ENCODE peak calls at places on chromosomes 1 and 21, in seven cellular contexts. One of them, this sample, is unnamed.

GRCh38 chr21:43313939-43314405 is 113.0 kb downstream of the SIK1 start:
- DNase-seq in cardiac fibroblast: no peak
- DNase-seq in breast epithelium: no peak
- DNase-seq in OCI-LY7: no peak
- DNase-seq in HAP-1: no peak
- DNase-seq in HFF-Myc: no peak
- DNase-seq in hepatocyte: no peak
- DNase-seq in this sample: no peak

GRCh38 chr1:172637522-172637921 is 21.4 kb upstream of the FASLG start:
- DNase-seq in cardiac fibroblast: peak
- DNase-seq in breast epithelium: no peak
- DNase-seq in HFF-Myc: no peak
- DNase-seq in OCI-LY7: no peak
- DNase-seq in hepatocyte: no peak
- DNase-seq in HAP-1: no peak
- DNase-seq in this sample: peak

GRCh38 chr1:90721210-90722194 is 4.4 kb upstream of the BARHL2 start:
- DNase-seq in hepatocyte: peak
- DNase-seq in HFF-Myc: peak
- DNase-seq in OCI-LY7: peak
- DNase-seq in cardiac fibroblast: peak
- DNase-seq in breast epithelium: no peak
- DNase-seq in HAP-1: peak
- DNase-seq in this sample: no peak

GRCh38 chr1:18597159-18598042 is 33.2 kb upstream of the PAX7 start:
- DNase-seq in HAP-1: peak
- DNase-seq in breast epithelium: peak
- DNase-seq in hepatocyte: peak
- DNase-seq in OCI-LY7: peak
- DNase-seq in cardiac fibroblast: peak
- DNase-seq in HFF-Myc: no peak
- DNase-seq in this sample: no peak

GRCh38 chr1:159831696-159832225 is 5.1 kb downstream of the SLAMF8 start:
- DNase-seq in hepatocyte: no peak
- DNase-seq in HAP-1: no peak
- DNase-seq in cardiac fibroblast: no peak
- DNase-seq in OCI-LY7: no peak
- DNase-seq in breast epithelium: no peak
- DNase-seq in HFF-Myc: no peak
- DNase-seq in this sample: no peak

GRCh38 chr1:2505461-2505994 is 20.9 kb downstream of the PANK4 start:
- DNase-seq in breast epithelium: no peak
- DNase-seq in cardiac fibroblast: no peak
- DNase-seq in HFF-Myc: no peak
- DNase-seq in OCI-LY7: no peak
- DNase-seq in hepatocyte: no peak
- DNase-seq in HAP-1: no peak
- DNase-seq in this sample: no peak

GRCh38 chr1:225974454-225974853 is 24.7 kb downstream of the SDE2 start:
- DNase-seq in cardiac fibroblast: no peak
- DNase-seq in HAP-1: no peak
- DNase-seq in HFF-Myc: no peak
- DNase-seq in hepatocyte: no peak
- DNase-seq in breast epithelium: no peak
- DNase-seq in OCI-LY7: no peak
- DNase-seq in this sample: no peak

GRCh38 chr1:24558902-24559791 is 3.3 kb downstream of the NCMAP start:
- DNase-seq in cardiac fibroblast: peak
- DNase-seq in HAP-1: peak
- DNase-seq in HFF-Myc: peak
- DNase-seq in OCI-LY7: no peak
- DNase-seq in breast epithelium: peak
- DNase-seq in hepatocyte: no peak
- DNase-seq in this sample: peak

GRCh38 chr1:228016181-228016510 is 9.3 kb downstream of the WNT3A start:
- DNase-seq in breast epithelium: peak
- DNase-seq in HFF-Myc: no peak
- DNase-seq in OCI-LY7: no peak
- DNase-seq in hepatocyte: no peak
- DNase-seq in HAP-1: no peak
- DNase-seq in cardiac fibroblast: no peak
- DNase-seq in this sample: no peak

GRCh38 chr1:188867614-188868013 is 1610.0 kb downstream of the BRINP3 start:
- DNase-seq in breast epithelium: no peak
- DNase-seq in hepatocyte: no peak
- DNase-seq in cardiac fibroblast: no peak
- DNase-seq in OCI-LY7: no peak
- DNase-seq in HAP-1: no peak
- DNase-seq in HFF-Myc: no peak
- DNase-seq in this sample: no peak

GRCh38 chr1:97307151-97307550 is 585.6 kb downstream of the PTBP2 start:
- DNase-seq in HAP-1: no peak
- DNase-seq in hepatocyte: no peak
- DNase-seq in cardiac fibroblast: no peak
- DNase-seq in HFF-Myc: no peak
- DNase-seq in breast epithelium: no peak
- DNase-seq in OCI-LY7: no peak
- DNase-seq in this sample: no peak

GRCh38 chr1:113479713-113480676 is 89.7 kb downstream of the MAGI3 start:
- DNase-seq in OCI-LY7: no peak
- DNase-seq in hepatocyte: no peak
- DNase-seq in HAP-1: no peak
- DNase-seq in cardiac fibroblast: peak
- DNase-seq in HFF-Myc: no peak
- DNase-seq in breast epithelium: no peak
- DNase-seq in this sample: no peak

GRCh38 chr1:161824618-161825017 is 58.5 kb downstream of the ATF6 start:
- DNase-seq in breast epithelium: no peak
- DNase-seq in HAP-1: no peak
- DNase-seq in HFF-Myc: no peak
- DNase-seq in OCI-LY7: no peak
- DNase-seq in hepatocyte: no peak
- DNase-seq in cardiac fibroblast: no peak
- DNase-seq in this sample: no peak

GRCh38 chr1:238143038-238143437 is 252.3 kb upstream of the ZP4 start:
- DNase-seq in HFF-Myc: no peak
- DNase-seq in hepatocyte: peak
- DNase-seq in cardiac fibroblast: no peak
- DNase-seq in OCI-LY7: no peak
- DNase-seq in HAP-1: no peak
- DNase-seq in breast epithelium: no peak
- DNase-seq in this sample: no peak

GRCh38 chr1:57632401-57632800 is 208.5 kb upstream of the DAB1 start:
- DNase-seq in breast epithelium: no peak
- DNase-seq in OCI-LY7: no peak
- DNase-seq in HFF-Myc: no peak
- DNase-seq in hepatocyte: no peak
- DNase-seq in cardiac fibroblast: peak
- DNase-seq in HAP-1: no peak
- DNase-seq in this sample: no peak

GRCh38 chr1:160099716-160100375 is 1.4 kb upstream of the IGSF8 start:
- DNase-seq in cardiac fibroblast: no peak
- DNase-seq in HAP-1: no peak
- DNase-seq in HFF-Myc: no peak
- DNase-seq in hepatocyte: no peak
- DNase-seq in breast epithelium: no peak
- DNase-seq in OCI-LY7: no peak
- DNase-seq in this sample: no peak

GRCh38 chr1:17423781-17424245 is 15.7 kb downstream of the RCC2 start:
- DNase-seq in hepatocyte: peak
- DNase-seq in breast epithelium: no peak
- DNase-seq in HAP-1: no peak
- DNase-seq in cardiac fibroblast: peak
- DNase-seq in OCI-LY7: no peak
- DNase-seq in HFF-Myc: no peak
- DNase-seq in this sample: no peak

GRCh38 chr1:175481126-175482071 is 262.0 kb downstream of the TNR start:
- DNase-seq in HAP-1: peak
- DNase-seq in cardiac fibroblast: peak
- DNase-seq in breast epithelium: no peak
- DNase-seq in OCI-LY7: peak
- DNase-seq in hepatocyte: no peak
- DNase-seq in HFF-Myc: no peak
- DNase-seq in this sample: no peak

GRCh38 chr1:85334962-85335361 is 58.5 kb upstream of the BCL10 start:
- DNase-seq in breast epithelium: no peak
- DNase-seq in HAP-1: no peak
- DNase-seq in HFF-Myc: no peak
- DNase-seq in OCI-LY7: no peak
- DNase-seq in cardiac fibroblast: no peak
- DNase-seq in hepatocyte: no peak
- DNase-seq in this sample: no peak

GRCh38 chr1:231924183-231924582 is 297.6 kb downstream of the DISC1 start:
- DNase-seq in hepatocyte: no peak
- DNase-seq in HFF-Myc: no peak
- DNase-seq in OCI-LY7: no peak
- DNase-seq in breast epithelium: no peak
- DNase-seq in cardiac fibroblast: no peak
- DNase-seq in HAP-1: no peak
- DNase-seq in this sample: peak

DNA sequence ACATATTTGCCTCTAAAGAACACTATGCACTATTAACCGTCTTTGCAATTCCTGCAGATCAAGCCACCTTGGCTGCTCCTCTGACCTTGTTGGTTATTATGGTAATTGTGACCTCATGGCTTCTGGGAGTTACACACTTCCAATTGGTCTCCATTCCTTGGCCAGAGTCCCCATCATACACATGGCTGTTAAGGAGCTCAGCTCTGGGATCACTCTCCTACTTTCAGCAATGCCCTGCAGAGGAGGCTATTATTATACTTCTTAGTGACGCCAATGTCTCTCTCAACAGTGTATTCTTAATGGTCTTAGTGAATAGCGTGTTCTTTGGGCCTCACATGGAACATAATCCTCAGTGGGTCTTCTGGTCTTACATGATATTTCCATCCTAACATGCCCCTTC is 10.0 kb upstream of the JAK1 start:
- DNase-seq in HAP-1: no peak
- DNase-seq in breast epithelium: no peak
- DNase-seq in hepatocyte: no peak
- DNase-seq in HFF-Myc: no peak
- DNase-seq in OCI-LY7: no peak
- DNase-seq in cardiac fibroblast: no peak
- DNase-seq in this sample: no peak
- H3K4me3 ChIP-seq in HAP-1: no peak
- H3K4me3 ChIP-seq in breast epithelium: no peak
- H3K4me3 ChIP-seq in hepatocyte: no peak
- H3K4me3 ChIP-seq in HFF-Myc: no peak
- H3K4me3 ChIP-seq in OCI-LY7: no peak
- H3K4me3 ChIP-seq in cardiac fibroblast: no peak
- H3K4me3 ChIP-seq in this sample: no peak

DNA sequence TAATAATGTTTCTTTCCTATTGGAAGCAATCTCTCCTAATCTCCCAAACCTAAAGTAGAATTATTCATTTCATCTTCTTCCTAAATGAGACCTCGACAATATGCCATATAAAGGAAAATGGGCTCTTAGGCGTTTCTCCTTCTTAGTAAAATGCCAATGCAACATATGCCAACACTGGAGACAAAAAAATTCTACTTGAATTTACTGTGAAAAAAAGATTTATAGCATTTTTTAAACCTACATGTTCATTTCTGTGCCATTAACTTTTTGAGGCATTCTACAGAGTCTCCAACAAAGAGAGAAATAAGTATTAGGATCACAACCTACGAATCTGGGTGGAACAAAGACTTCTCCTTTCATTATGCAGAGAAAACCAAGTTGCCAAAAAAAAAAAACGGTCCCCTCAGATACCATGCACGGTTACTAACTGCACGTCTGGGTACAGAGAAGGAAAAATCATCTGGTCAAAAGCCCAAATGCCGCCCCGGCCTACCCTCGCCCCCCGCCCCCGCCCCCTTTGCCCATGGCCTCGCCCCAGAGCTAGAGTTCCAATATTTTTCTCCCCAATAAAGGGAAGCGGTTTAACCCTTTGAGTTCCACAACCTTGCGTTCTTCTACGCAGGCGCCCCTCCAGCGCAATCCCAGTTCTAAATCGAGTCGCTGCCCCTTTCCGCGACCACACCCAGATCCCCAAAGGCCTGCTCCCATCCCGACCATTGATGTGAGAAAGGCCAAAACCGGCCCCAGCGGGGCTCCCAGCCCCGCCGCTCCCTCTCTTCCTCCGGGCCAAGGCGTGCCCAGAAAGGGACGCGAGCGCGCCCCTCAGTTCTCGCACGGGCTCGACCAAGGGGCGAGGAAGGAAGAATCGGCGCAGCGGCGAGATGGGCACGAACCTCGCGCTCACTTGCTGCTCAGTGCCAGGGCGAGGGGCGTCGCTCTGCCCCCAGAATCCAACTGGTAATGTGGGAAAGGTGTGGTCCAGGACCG is 982 bp downstream of the WDR47 start:
- DNase-seq in cardiac fibroblast: peak
- DNase-seq in HAP-1: peak
- DNase-seq in OCI-LY7: peak
- DNase-seq in hepatocyte: peak
- DNase-seq in breast epithelium: no peak
- DNase-seq in HFF-Myc: no peak
- DNase-seq in this sample: no peak
- H3K4me3 ChIP-seq in cardiac fibroblast: peak
- H3K4me3 ChIP-seq in HAP-1: peak
- H3K4me3 ChIP-seq in OCI-LY7: peak
- H3K4me3 ChIP-seq in hepatocyte: peak
- H3K4me3 ChIP-seq in breast epithelium: peak
- H3K4me3 ChIP-seq in HFF-Myc: peak
- H3K4me3 ChIP-seq in this sample: peak

DNA sequence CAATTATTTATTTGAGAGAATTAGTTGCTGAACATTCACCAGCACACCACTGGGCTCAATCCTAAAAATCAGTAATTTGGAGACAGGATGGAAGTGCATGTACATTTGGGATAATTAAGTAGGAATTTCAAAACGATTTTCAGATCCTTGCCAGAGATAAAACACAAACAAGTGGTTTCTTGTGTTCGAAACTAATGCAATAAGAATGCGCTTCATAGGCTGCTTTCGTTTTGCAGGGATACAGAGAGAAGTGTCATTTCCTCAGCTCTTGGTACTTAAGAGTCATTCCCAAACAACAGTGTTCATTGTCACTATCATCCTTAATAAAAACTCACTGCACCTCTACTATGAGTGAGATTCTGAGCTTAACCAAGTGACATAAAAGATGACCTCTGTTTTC is 20.6 kb upstream of the USP24 start:
- DNase-seq in HAP-1: no peak
- DNase-seq in breast epithelium: no peak
- DNase-seq in cardiac fibroblast: peak
- DNase-seq in HFF-Myc: peak
- DNase-seq in OCI-LY7: no peak
- DNase-seq in hepatocyte: no peak
- DNase-seq in this sample: no peak
- H3K4me3 ChIP-seq in HAP-1: no peak
- H3K4me3 ChIP-seq in breast epithelium: no peak
- H3K4me3 ChIP-seq in cardiac fibroblast: no peak
- H3K4me3 ChIP-seq in HFF-Myc: no peak
- H3K4me3 ChIP-seq in OCI-LY7: no peak
- H3K4me3 ChIP-seq in hepatocyte: no peak
- H3K4me3 ChIP-seq in this sample: no peak

DNA sequence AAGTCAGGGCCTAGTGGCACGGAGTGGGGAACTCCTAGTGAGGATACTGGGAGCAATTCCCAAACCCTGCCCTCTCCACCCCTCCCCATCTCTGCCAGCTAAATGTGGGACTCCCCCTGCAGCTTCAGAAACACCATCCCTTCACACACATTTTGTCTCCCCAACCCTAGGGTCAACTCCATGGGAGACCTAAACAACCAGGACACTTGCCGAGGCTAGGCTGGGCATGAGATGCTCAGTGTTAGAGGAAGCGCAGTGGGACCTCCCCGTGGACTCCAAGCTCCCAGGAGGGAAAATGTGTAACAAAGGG is 1.5 kb downstream of the RNF186 start:
- DNase-seq in hepatocyte: no peak
- DNase-seq in HFF-Myc: no peak
- DNase-seq in cardiac fibroblast: no peak
- DNase-seq in OCI-LY7: no peak
- DNase-seq in breast epithelium: no peak
- DNase-seq in HAP-1: no peak
- DNase-seq in this sample: no peak
- H3K4me3 ChIP-seq in hepatocyte: no peak
- H3K4me3 ChIP-seq in HFF-Myc: no peak
- H3K4me3 ChIP-seq in cardiac fibroblast: no peak
- H3K4me3 ChIP-seq in OCI-LY7: no peak
- H3K4me3 ChIP-seq in breast epithelium: no peak
- H3K4me3 ChIP-seq in HAP-1: no peak
- H3K4me3 ChIP-seq in this sample: no peak

This sample was measured in skeletal muscle cell.